ENCODE peak calls at places on chromosomes 6 and 20, in eight cellular contexts. Z, H, M, R, I, K, D and E are unnamed samples.

GRCh38 chr20:10113746-10114145 is 79.0 kb downstream of the ANKEF1 start:
- DNase-seq in R (no peak), K (no peak), Z (no peak), I (no peak), D (no peak), M (no peak), H (no peak), E (no peak)

GRCh38 chr6:142013286-142013685 is 119.4 kb upstream of the GJE1 start:
- DNase-seq in D (no peak), R (peak), Z (peak), I (peak), H (peak), M (peak), K (no peak), E (no peak)

GRCh38 chr6:4008324-4009047 is 70.5 kb downstream of the FAM217A start:
- DNase-seq in M (peak), H (no peak), R (peak), Z (peak), D (peak), I (peak), K (peak), E (no peak)

GRCh38 chr20:8996817-8997512 is 71.9 kb upstream of the PLCB4 start:
- DNase-seq in Z (no peak), K (no peak), R (no peak), D (no peak), H (no peak), I (no peak), M (no peak), E (no peak)

GRCh38 chr6:87396595-87397392 is 11.0 kb upstream of the CFAP206 start:
- DNase-seq in R (no peak), D (peak), Z (no peak), K (peak), I (no peak), M (no peak), H (no peak), E (no peak)

GRCh38 chr6:132132911-132133639 is 181.9 kb upstream of the CCN2 start:
- DNase-seq in I (peak), M (peak), K (no peak), D (peak), Z (no peak), H (no peak), R (peak), E (no peak)

GRCh38 chr20:53878262-53879047 is 191.9 kb downstream of the BCAS1 start:
- DNase-seq in R (no peak), Z (no peak), K (no peak), M (no peak), D (no peak), H (no peak), I (no peak), E (no peak)

GRCh38 chr6:35511980-35512379 is 716 bp downstream of the TULP1 start:
- DNase-seq in D (no peak), K (no peak), Z (no peak), I (no peak), M (no peak), R (no peak), H (no peak), E (no peak)

GRCh38 chr6:13331516-13332348 is 3.4 kb upstream of the TBC1D7 start:
- DNase-seq in H (no peak), K (peak), Z (peak), I (peak), D (peak), R (peak), M (no peak), E (no peak)

GRCh38 chr6:138378463-138378862 is 758 bp downstream of the SMIM28 start:
- DNase-seq in R (no peak), Z (no peak), K (no peak), M (no peak), H (no peak), D (no peak), I (no peak), E (no peak)

GRCh38 chr6:6915219-6915618 is 192.5 kb upstream of the RREB1 start:
- DNase-seq in Z (no peak), R (peak), M (no peak), H (no peak), D (peak), K (no peak), I (no peak), E (no peak)

GRCh38 chr6:44127186-44128019 is at the start of the genes MRPL14 and TMEM63B:
- DNase-seq in H (no peak), Z (peak), K (peak), R (peak), M (no peak), I (peak), D (peak), E (peak)

GRCh38 chr20:12597491-12597890 is 411.3 kb upstream of the SPTLC3 start:
- DNase-seq in H (no peak), D (no peak), R (no peak), Z (no peak), I (no peak), K (no peak), M (no peak), E (no peak)

GRCh38 chr6:114735118-114735730 is 392.4 kb upstream of the HS3ST5 start:
- DNase-seq in M (no peak), H (no peak), D (no peak), R (no peak), Z (no peak), I (peak), K (no peak), E (no peak)

GRCh38 chr20:25346349-25346748 is 44.3 kb downstream of the ABHD12 start:
- DNase-seq in I (no peak), M (no peak), R (no peak), H (no peak), K (no peak), D (no peak), Z (no peak), E (no peak)

GRCh38 chr6:87436435-87436834 is 28.7 kb downstream of the CFAP206 start:
- DNase-seq in I (peak), R (peak), M (peak), D (peak), Z (peak), K (peak), H (peak), E (no peak)

GRCh38 chr6:45626087-45626891 is 248.6 kb upstream of the SUPT3H start:
- DNase-seq in H (peak), R (peak), K (no peak), Z (no peak), D (no peak), I (peak), M (peak), E (no peak)

GRCh38 chr6:50591135-50591534 is 122.2 kb upstream of the TFAP2D start:
- DNase-seq in Z (no peak), I (no peak), R (no peak), K (no peak), H (no peak), M (no peak), D (no peak), E (no peak)

GRCh38 chr6:146543211-146543939 is at the start of gene RAB32:
- DNase-seq in M (peak), R (peak), K (peak), D (no peak), I (peak), H (no peak), Z (peak), E (peak)

GRCh38 chr6:34723203-34723602 is 26.6 kb upstream of the ILRUN start:
- DNase-seq in R (peak), Z (no peak), K (no peak), H (no peak), I (no peak), M (no peak), D (no peak), E (no peak)

GRCh38 chr6:1388081-1388926 is 1.1 kb upstream of the FOXF2 start:
- DNase-seq in I (no peak), K (no peak), H (no peak), R (no peak), D (no peak), M (no peak), Z (no peak), E (no peak)

GRCh38 chr6:150290429-150290828 is 78.4 kb upstream of the IYD start:
- DNase-seq in Z (no peak), D (no peak), I (peak), M (peak), K (no peak), H (no peak), R (peak), E (no peak)

GRCh38 chr6:30727920-30728605 is 7.9 kb downstream of the TUBB start:
- DNase-seq in D (peak), Z (no peak), I (peak), M (no peak), R (peak), H (no peak), K (no peak), E (no peak)

GRCh38 chr20:10253750-10254149 is 35.1 kb downstream of the SNAP25 start:
- DNase-seq in R (no peak), I (no peak), Z (no peak), D (no peak), M (no peak), K (no peak), H (no peak), E (no peak)

GRCh38 chr20:32797160-32797468 is 22.6 kb upstream of the MAPRE1 start:
- DNase-seq in K (no peak), H (no peak), R (no peak), M (no peak), I (no peak), Z (no peak), D (no peak), E (no peak)

GRCh38 chr20:5680227-5680626 is 70.0 kb upstream of the SHLD1 start:
- DNase-seq in K (no peak), M (no peak), Z (no peak), R (no peak), I (no peak), D (no peak), H (no peak), E (no peak)

GRCh38 chr6:66993272-66993671 is 1286.2 kb upstream of the EYS start:
- DNase-seq in R (peak), K (no peak), M (no peak), D (no peak), H (no peak), Z (no peak), I (peak), E (no peak)

GRCh38 chr20:42604998-42605970 is 584.4 kb downstream of the PTPRT start:
- DNase-seq in Z (no peak), K (no peak), D (no peak), M (no peak), I (no peak), R (no peak), H (no peak), E (no peak)